ENCODE peak calls at places on chromosome 14, in eight cellular contexts. K is Right ventricle myocardium superior; B is astrocyte of the spinal cord; E is HFFc6; F is activated CD4-positive, alpha-beta T cell treated with anti-CD3 and anti-CD28 coated beads, Interleukin-2, amount 50 U/mL, for 4 hours; P is activated CD4-positive, alpha-beta memory T cell treated with anti-CD3 and anti-CD28 coated beads for 36 hours; J is T-helper 1 cell; Y is colonic mucosa. O is an unnamed sample.

GRCh38 chr14:71711619-71712018 is 220.6 kb upstream of the RGS6 start:
- DNase-seq in F (no peak), P (no peak), J (no peak), Y (no peak), B (peak), E (peak), K (no peak), O (no peak)

GRCh38 chr14:91796622-91797347 is 64.9 kb upstream of the CATSPERB start:
- DNase-seq in P (no peak), K (no peak), Y (no peak), E (peak), F (no peak), J (no peak), B (peak), O (no peak)

GRCh38 chr14:67602995-67603545 is 3.0 kb upstream of the PIGH start:
- DNase-seq in K (no peak), Y (no peak), F (no peak), E (no peak), J (no peak), P (no peak), B (no peak), O (no peak)

GRCh38 chr14:89276424-89276975 is 140.5 kb downstream of the FOXN3 start:
- DNase-seq in F (peak), E (no peak), B (peak), J (no peak), K (no peak), Y (no peak), P (peak), O (no peak)

GRCh38 chr14:88163731-88164255 is 158.9 kb downstream of the GPR65 start:
- DNase-seq in B (no peak), J (no peak), F (no peak), K (no peak), Y (no peak), P (no peak), E (no peak), O (no peak)

GRCh38 chr14:100285021-100285912 is 21.0 kb downstream of the SLC25A29 start:
- DNase-seq in J (peak), Y (peak), K (peak), F (peak), B (peak), P (peak), E (peak), O (peak)

GRCh38 chr14:29810657-29811056 is 117.0 kb downstream of the PRKD1 start:
- DNase-seq in P (no peak), J (no peak), K (no peak), E (peak), F (no peak), B (no peak), Y (no peak), O (no peak)

GRCh38 chr14:72892879-72893635 is 844 bp downstream of the DPF3 start:
- DNase-seq in Y (peak), P (peak), F (no peak), K (peak), B (peak), J (peak), E (no peak), O (peak)

GRCh38 chr14:91369628-91370445 is 47.8 kb downstream of the CCDC88C start:
- DNase-seq in E (no peak), P (peak), B (no peak), K (no peak), J (no peak), F (peak), Y (no peak), O (no peak)

GRCh38 chr14:92783813-92784431 is 10.2 kb upstream of the GOLGA5 start:
- DNase-seq in E (peak), F (no peak), B (peak), K (no peak), P (no peak), Y (peak), J (no peak), O (no peak)

GRCh38 chr14:73500360-73500759 is 9.6 kb downstream of the RIOX1 start:
- DNase-seq in P (no peak), J (no peak), F (no peak), Y (no peak), E (no peak), K (no peak), B (no peak), O (no peak)

GRCh38 chr14:40347675-40348074 is 915.4 kb upstream of the FBXO33 start:
- DNase-seq in K (no peak), E (no peak), Y (no peak), B (no peak), P (no peak), J (no peak), F (no peak), O (no peak)

GRCh38 chr14:76274324-76274723 is 101.6 kb upstream of the ESRRB start:
- DNase-seq in E (no peak), P (no peak), Y (no peak), B (no peak), K (no peak), F (no peak), J (no peak), O (no peak)

GRCh38 chr14:97412933-97413574 is 615.9 kb downstream of the VRK1 start:
- DNase-seq in E (no peak), K (no peak), P (no peak), F (no peak), J (no peak), Y (no peak), B (no peak), O (no peak)

GRCh38 chr14:101467181-101467926 is 93.9 kb upstream of the DIO3 start:
- DNase-seq in K (no peak), P (no peak), F (no peak), Y (no peak), E (no peak), B (no peak), J (no peak), O (no peak)

GRCh38 chr14:65959563-65960024 is 526.6 kb upstream of the CCDC196 start:
- DNase-seq in K (no peak), P (no peak), E (no peak), B (no peak), F (no peak), J (no peak), Y (no peak), O (no peak)

GRCh38 chr14:75648066-75648838 is 12.4 kb downstream of the ERG28 start:
- DNase-seq in K (peak), J (no peak), P (no peak), Y (no peak), F (no peak), B (peak), E (peak), O (no peak)

GRCh38 chr14:39267592-39268112 is 33.9 kb downstream of the MIA2 start:
- DNase-seq in F (no peak), Y (no peak), B (peak), P (no peak), K (no peak), J (no peak), E (peak), O (no peak)

GRCh38 chr14:95207475-95208253 is 50.3 kb upstream of the DICER1 start:
- DNase-seq in B (no peak), E (no peak), K (no peak), Y (no peak), P (no peak), J (no peak), F (no peak), O (no peak)

GRCh38 chr14:105859717-105860614 is 333.6 kb downstream of the TMEM121 start:
- DNase-seq in J (peak), P (peak), E (no peak), F (no peak), K (peak), B (no peak), Y (no peak), O (no peak)

GRCh38 chr14:100826371-100827139 is 637 bp downstream of the MEG3 start:
- DNase-seq in E (no peak), J (no peak), P (no peak), F (no peak), K (peak), Y (no peak), B (no peak), O (no peak)

GRCh38 chr14:64834965-64835364 is 44.7 kb downstream of the SPTB start:
- DNase-seq in Y (no peak), K (no peak), F (no peak), B (no peak), J (no peak), E (no peak), P (no peak), O (no peak)

GRCh38 chr14:75861161-75861621 is 120.6 kb downstream of the TGFB3 start:
- DNase-seq in K (no peak), Y (no peak), E (peak), J (no peak), F (no peak), P (no peak), B (peak), O (no peak)

GRCh38 chr14:50489851-50490250 is 42.5 kb downstream of the MAP4K5 start:
- DNase-seq in J (no peak), K (no peak), Y (no peak), E (no peak), P (no peak), F (no peak), B (no peak), O (no peak)

GRCh38 chr14:102125546-102125945 is 14.2 kb upstream of the WDR20 start:
- DNase-seq in F (no peak), B (no peak), K (no peak), E (no peak), P (no peak), Y (no peak), J (no peak), O (no peak)

GRCh38 chr14:94129111-94129757 is at the start of gene IFI27L2:
- DNase-seq in F (peak), P (peak), E (peak), K (peak), J (peak), B (peak), Y (peak), O (peak)